ENCODE peak calls at places on chromosome 9, in eight cellular contexts. C is suprapubic skin, X is GM12878, I is A549, P is ovary, O is K562, D is H1, A is tibial nerve. E is an unnamed sample.
A peak's percentile ranks its signal among the peaks of the same experiment; 100 is the strongest.

GRCh38 chr9:30197954-30198353 is 2186.5 kb upstream of the ACO1 start:
- DNase-seq in D (no peak), O (no peak), X (no peak), P (no peak), C (no peak), I (no peak), A (no peak), E (no peak)

GRCh38 chr9:91185193-91185886 is 176.4 kb downstream of the AUH start:
- DNase-seq in A (peak; percentile 3), O (no peak), I (no peak), C (peak; percentile 54), D (peak; percentile 16), X (no peak), P (no peak), E (peak; percentile 9)

GRCh38 chr9:135508211-135508820 is 7.8 kb downstream of the MRPS2 start:
- DNase-seq in I (no peak), P (no peak), C (peak; percentile 71), X (no peak), D (no peak), A (no peak), O (no peak), E (no peak)

GRCh38 chr9:114216081-114216480 is 60.7 kb downstream of the COL27A1 start:
- DNase-seq in D (no peak), I (no peak), A (no peak), C (no peak), O (no peak), X (no peak), P (peak; percentile 81), E (peak; percentile 74)

GRCh38 chr9:119289740-119290139 is 79.5 kb downstream of the BRINP1 start:
- DNase-seq in P (no peak), X (no peak), O (peak; percentile 34), I (peak; percentile 9), C (no peak), A (no peak), D (no peak), E (peak; percentile 33)

GRCh38 chr9:131810351-131811170 is 70.7 kb upstream of the RAPGEF1 start:
- DNase-seq in O (no peak), I (peak; percentile 31), D (no peak), X (no peak), A (no peak), C (no peak), P (no peak), E (no peak)

GRCh38 chr9:83707518-83707767 is 315 bp downstream of the UBQLN1 start:
- DNase-seq in P (no peak), O (no peak), D (no peak), A (peak; percentile 40), X (no peak), C (peak; percentile 93), I (peak; percentile 79), E (peak; percentile 75)

GRCh38 chr9:89419978-89420394 is 77.9 kb downstream of the SEMA4D start:
- DNase-seq in X (no peak), A (no peak), C (no peak), P (no peak), I (no peak), O (no peak), D (no peak), E (no peak)

GRCh38 chr9:18675345-18675744 is 201.4 kb downstream of the ADAMTSL1 start:
- DNase-seq in C (no peak), D (no peak), X (no peak), P (no peak), A (no peak), O (no peak), I (no peak), E (no peak)

GRCh38 chr9:79731483-79731882 is 159.7 kb downstream of the TLE4 start:
- DNase-seq in C (no peak), O (no peak), D (no peak), A (no peak), X (peak; percentile 13), I (no peak), P (no peak), E (no peak)

GRCh38 chr9:36337865-36338264 is 62.2 kb downstream of the RNF38 start:
- DNase-seq in A (no peak), D (no peak), O (no peak), P (no peak), I (no peak), X (no peak), C (no peak), E (no peak)

GRCh38 chr9:123928471-123929176 is 1.3 kb downstream of the DENND1A start:
- DNase-seq in O (peak; percentile 59), D (no peak), C (no peak), X (no peak), A (no peak), I (no peak), P (no peak), E (no peak)

GRCh38 chr9:74551266-74551665 is 54.1 kb downstream of the RORB start:
- DNase-seq in D (no peak), I (no peak), A (no peak), C (no peak), O (no peak), X (no peak), P (no peak), E (no peak)

GRCh38 chr9:81620009-81620405 is 69.3 kb downstream of the TLE1 start:
- DNase-seq in A (no peak), P (no peak), I (no peak), D (no peak), C (no peak), X (no peak), O (no peak), E (no peak)

GRCh38 chr9:899440-900184 is 58.1 kb downstream of the DMRT1 start:
- DNase-seq in O (no peak), P (no peak), X (peak; percentile 36), C (no peak), A (no peak), I (no peak), D (no peak), E (no peak)

GRCh38 chr9:65411901-65412300 is 126.9 kb upstream of the FOXD4L5 start:
- DNase-seq in A (no peak), X (no peak), O (no peak), P (no peak), D (no peak), I (no peak), C (no peak), E (no peak)

GRCh38 chr9:13205824-13206223 is 73.7 kb downstream of the MPDZ start:
- DNase-seq in O (no peak), C (no peak), A (no peak), X (no peak), D (no peak), I (no peak), P (no peak), E (no peak)

GRCh38 chr9:125634040-125634717 is 72.8 kb downstream of the MAPKAP1 start:
- DNase-seq in O (no peak), X (no peak), P (no peak), D (no peak), I (no peak), C (no peak), A (no peak), E (no peak)

GRCh38 chr9:34124923-34125322 is 1.6 kb downstream of the DCAF12 start:
- DNase-seq in P (no peak), A (no peak), D (no peak), I (no peak), C (no peak), O (no peak), X (no peak), E (no peak)
- H3K4me3 ChIP-seq in P (peak overlapping the region; percentile 86), A (peak overlapping the region; percentile 96), D (peak overlapping the region; percentile 86), I (peak overlapping the region; percentile 69), C (peak overlapping the region; percentile 93), O (peak overlapping the region; percentile 88), X (peak overlapping the region; percentile 97), E (peak overlapping the region; percentile 80)

GRCh38 chr9:137030006-137030405 is 1.9 kb downstream of the FUT7 start:
- DNase-seq in A (no peak), P (no peak), I (no peak), O (no peak), D (no peak), C (no peak), X (no peak), E (no peak)

GRCh38 chr9:137028013-137028280 is at the start of gene ABCA2:
- DNase-seq in O (no peak), A (no peak), D (no peak), P (no peak), X (no peak), C (no peak), I (no peak), E (no peak)

GRCh38 chr9:137028281-137029057 is 432 bp upstream of the ABCA2 start:
- DNase-seq in A (no peak), I (no peak), D (peak; percentile 77), C (no peak), O (peak; percentile 81), X (no peak), P (no peak), E (peak; percentile 78)

GRCh38 chr9:137030528-137030927 is 1.4 kb downstream of the FUT7 start:
- DNase-seq in C (no peak), O (no peak), D (no peak), I (no peak), A (no peak), P (no peak), X (peak; percentile 42), E (peak; percentile 39)

GRCh38 chr9:137029058-137029922 is 1.3 kb upstream of the ABCA2 start:
- DNase-seq in A (peak; percentile 64), C (peak; percentile 89), O (peak; percentile 89), D (peak; percentile 98), X (no peak), P (peak; percentile 53), I (peak; percentile 67), E (peak; percentile 85)
- TF ChIP-seq EP300 in A (no peak), C (no peak), O (no peak), D (no peak), X (no peak), P (no peak), I (no peak), E (no peak)

DNA sequence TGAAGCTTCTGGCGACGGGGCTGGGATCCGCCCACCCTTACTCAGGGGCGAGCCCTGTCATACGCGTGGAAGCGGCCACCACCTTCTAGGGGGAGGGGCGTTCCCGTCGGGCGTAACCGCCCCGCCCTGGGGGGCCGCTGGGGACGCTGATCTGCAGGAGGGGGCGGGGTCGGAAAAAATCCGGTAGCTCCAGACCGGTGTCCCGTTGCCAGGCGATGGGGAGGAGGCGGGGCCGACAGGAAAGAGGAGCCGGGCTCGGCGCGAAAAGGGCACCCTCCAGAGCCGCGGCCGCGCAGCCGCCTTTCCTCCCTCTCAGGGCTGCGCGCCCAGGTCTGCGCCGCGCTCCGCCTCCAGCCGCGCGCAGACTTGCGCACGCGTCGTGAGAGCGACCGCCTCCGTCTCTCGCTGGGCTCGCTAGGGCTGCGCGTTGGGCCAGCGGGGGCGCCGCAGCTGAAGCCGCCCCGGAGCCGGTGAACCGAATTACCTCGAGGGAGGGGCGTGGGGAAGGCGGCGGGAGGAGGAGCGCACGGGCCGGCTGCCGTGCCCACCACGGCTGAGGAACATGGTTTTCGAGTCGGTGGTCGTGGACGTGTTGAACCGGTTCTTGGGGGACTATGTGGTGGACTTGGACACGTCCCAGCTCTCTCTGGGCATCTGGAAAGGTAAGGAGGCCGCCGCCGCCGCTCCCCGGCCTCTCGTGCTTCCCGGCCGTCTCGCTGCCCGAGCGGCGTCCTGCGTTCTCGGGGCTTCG is at the start of gene VPS13A:
- DNase-seq in X (peak; percentile 69), D (peak; percentile 99), I (peak; percentile 84), A (peak; percentile 73), O (peak; percentile 94), P (peak; percentile 92), C (peak; percentile 91), E (peak; percentile 92)
- H3K4me3 ChIP-seq in X (peak within 1 kb of the TSS; percentile 98), D (peak within 1 kb of the TSS; percentile 83), I (peak within 1 kb of the TSS; percentile 85), A (peak within 1 kb of the TSS; percentile 79), O (peak within 1 kb of the TSS; percentile 87), P (peak within 1 kb of the TSS; percentile 85), C (peak within 1 kb of the TSS; percentile 87), E (peak within 1 kb of the TSS; percentile 88)

DNA sequence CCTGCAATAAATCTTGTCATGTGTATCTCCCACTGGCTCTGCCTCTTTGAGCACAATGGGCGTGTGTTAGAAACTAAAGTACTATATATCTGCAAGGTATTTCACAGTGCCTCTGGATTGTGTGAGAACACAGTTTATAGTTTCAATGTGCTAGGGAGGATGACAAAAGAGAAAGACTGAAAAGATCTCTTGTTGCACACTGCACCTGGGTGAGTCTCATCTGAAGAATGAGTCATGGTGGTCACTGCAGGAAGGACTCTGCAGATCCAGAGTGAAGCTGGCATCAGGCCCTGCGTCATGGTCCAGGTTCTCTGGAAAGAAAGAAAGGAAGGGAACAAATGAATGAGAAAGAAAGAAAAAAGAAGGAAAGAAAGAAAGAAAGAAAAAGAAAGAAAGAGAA is 20.7 kb upstream of the CTSV start:
- DNase-seq in C (no peak), O (no peak), D (no peak), I (no peak), P (no peak), X (no peak), A (no peak), E (no peak)
- TF ChIP-seq EP300 in C (no peak), O (no peak), D (no peak), I (no peak), P (no peak), X (no peak), A (no peak), E (no peak)

E was measured in stomach.